ENCODE peak calls at places on chromosome 9, in eight cellular contexts. S is type B pancreatic cell; L is CD4-positive, alpha-beta T cell; W is Caki2; F is gastrocnemius medialis; J is HuH-7.5; Z is T-helper 1 cell; O is left cardiac atrium. M is an unnamed sample.

GRCh38 chr9:135805422-135806022 is 101.8 kb downstream of the CAMSAP1 start:
- DNase-seq in S (no peak), L (no peak), W (no peak), F (no peak), J (no peak), Z (peak), O (no peak), M (no peak)

GRCh38 chr9:137253717-137254623 is 1.2 kb upstream of the NELFB start:
- DNase-seq in S (no peak), L (peak), W (no peak), F (no peak), J (no peak), Z (no peak), O (no peak), M (no peak)

GRCh38 chr9:88011005-88011766 is 36.9 kb upstream of the CDK20 start:
- DNase-seq in S (no peak), L (no peak), W (peak), F (no peak), J (peak), Z (no peak), O (no peak), M (no peak)

GRCh38 chr9:112439825-112440224 is 46.8 kb upstream of the KIAA1958 start:
- DNase-seq in S (no peak), L (no peak), W (no peak), F (no peak), J (no peak), Z (no peak), O (no peak), M (no peak)

GRCh38 chr9:96817973-96818372 is 36.3 kb downstream of the ZNF782 start:
- DNase-seq in S (no peak), L (no peak), W (peak), F (no peak), J (no peak), Z (no peak), O (no peak), M (no peak)

GRCh38 chr9:5111696-5112095 is 73.7 kb downstream of the INSL6 start:
- DNase-seq in S (no peak), L (no peak), W (no peak), F (no peak), J (no peak), Z (no peak), O (peak), M (no peak)

GRCh38 chr9:121998513-121999049 is 94.5 kb downstream of the TTLL11 start:
- DNase-seq in S (no peak), L (no peak), W (no peak), F (no peak), J (peak), Z (no peak), O (no peak), M (no peak)

GRCh38 chr9:84379740-84380139 is 39.2 kb upstream of the SLC28A3 start:
- DNase-seq in S (no peak), L (no peak), W (no peak), F (no peak), J (no peak), Z (no peak), O (no peak), M (peak)

GRCh38 chr9:70108181-70108580 is 64.5 kb downstream of the MAMDC2 start:
- DNase-seq in S (no peak), L (no peak), W (no peak), F (no peak), J (no peak), Z (no peak), O (no peak), M (no peak)

GRCh38 chr9:16267336-16268036 is 603.0 kb downstream of the BNC2 start:
- DNase-seq in S (no peak), L (no peak), W (no peak), F (no peak), J (no peak), Z (no peak), O (no peak), M (no peak)

M was measured in AG09319.